ENCODE peak calls at places on chromosome 19, in nine cellular contexts. One of them, this sample, is unnamed.

GRCh38 chr19:33434886-33435705 is 61.6 kb downstream of the CEBPG start:
- DNase-seq in HepG2: no peak
- DNase-seq in heart right ventricle: no peak
- DNase-seq in hepatocyte: peak; percentile 55
- DNase-seq in testis: no peak
- DNase-seq in esophagus squamous epithelium: no peak
- DNase-seq in body of pancreas: no peak
- DNase-seq in iPS DF 6.9: no peak
- DNase-seq in lung: no peak
- DNase-seq in this sample: peak; percentile 78

GRCh38 chr19:18340237-18340989 is at the start of gene PGPEP1:
- DNase-seq in esophagus squamous epithelium: no peak
- DNase-seq in heart right ventricle: peak; percentile 82
- DNase-seq in lung: peak; percentile 61
- DNase-seq in body of pancreas: peak; percentile 79
- DNase-seq in iPS DF 6.9: no peak
- DNase-seq in HepG2: no peak
- DNase-seq in hepatocyte: peak; percentile 85
- DNase-seq in testis: peak; percentile 76
- DNase-seq in this sample: peak; percentile 97

GRCh38 chr19:4937060-4937459 is 27.8 kb downstream of the UHRF1 start:
- DNase-seq in iPS DF 6.9: no peak
- DNase-seq in esophagus squamous epithelium: no peak
- DNase-seq in HepG2: no peak
- DNase-seq in hepatocyte: no peak
- DNase-seq in lung: no peak
- DNase-seq in heart right ventricle: no peak
- DNase-seq in testis: no peak
- DNase-seq in body of pancreas: no peak
- DNase-seq in this sample: no peak

GRCh38 chr19:24140099-24140498 is 53.1 kb downstream of the ZNF254 start:
- DNase-seq in lung: no peak
- DNase-seq in iPS DF 6.9: no peak
- DNase-seq in esophagus squamous epithelium: no peak
- DNase-seq in body of pancreas: no peak
- DNase-seq in hepatocyte: peak; percentile 45
- DNase-seq in HepG2: peak; percentile 92
- DNase-seq in testis: no peak
- DNase-seq in heart right ventricle: no peak
- DNase-seq in this sample: no peak

GRCh38 chr19:6322284-6322683 is 11.1 kb downstream of the ACER1 start:
- DNase-seq in iPS DF 6.9: no peak
- DNase-seq in lung: no peak
- DNase-seq in body of pancreas: no peak
- DNase-seq in testis: no peak
- DNase-seq in HepG2: no peak
- DNase-seq in heart right ventricle: no peak
- DNase-seq in esophagus squamous epithelium: no peak
- DNase-seq in hepatocyte: no peak
- DNase-seq in this sample: no peak

GRCh38 chr19:23523863-23524262 is 128.6 kb upstream of the ZNF91 start:
- DNase-seq in heart right ventricle: no peak
- DNase-seq in HepG2: no peak
- DNase-seq in iPS DF 6.9: no peak
- DNase-seq in body of pancreas: no peak
- DNase-seq in esophagus squamous epithelium: no peak
- DNase-seq in testis: no peak
- DNase-seq in hepatocyte: no peak
- DNase-seq in lung: no peak
- DNase-seq in this sample: no peak

GRCh38 chr19:37059142-37059541 is 19.1 kb upstream of the ZNF420 start:
- DNase-seq in iPS DF 6.9: no peak
- DNase-seq in HepG2: no peak
- DNase-seq in lung: no peak
- DNase-seq in heart right ventricle: no peak
- DNase-seq in testis: peak; percentile 73
- DNase-seq in esophagus squamous epithelium: no peak
- DNase-seq in body of pancreas: no peak
- DNase-seq in hepatocyte: no peak
- DNase-seq in this sample: no peak

GRCh38 chr19:532578-533484 is 1.3 kb downstream of the CDC34 start:
- DNase-seq in hepatocyte: peak; percentile 83
- DNase-seq in HepG2: peak; percentile 60
- DNase-seq in iPS DF 6.9: no peak
- DNase-seq in lung: peak; percentile 62
- DNase-seq in testis: peak; percentile 67
- DNase-seq in body of pancreas: peak; percentile 85
- DNase-seq in esophagus squamous epithelium: no peak
- DNase-seq in heart right ventricle: peak; percentile 85
- DNase-seq in this sample: peak; percentile 89

GRCh38 chr19:53849237-53849676 is 18.4 kb upstream of the MYADM start:
- DNase-seq in hepatocyte: no peak
- DNase-seq in lung: no peak
- DNase-seq in testis: no peak
- DNase-seq in heart right ventricle: no peak
- DNase-seq in iPS DF 6.9: no peak
- DNase-seq in body of pancreas: no peak
- DNase-seq in HepG2: no peak
- DNase-seq in esophagus squamous epithelium: no peak
- DNase-seq in this sample: no peak

GRCh38 chr19:18422530-18423191 is 3.5 kb downstream of the SSBP4 start:
- DNase-seq in iPS DF 6.9: no peak
- DNase-seq in hepatocyte: no peak
- DNase-seq in heart right ventricle: no peak
- DNase-seq in testis: no peak
- DNase-seq in lung: no peak
- DNase-seq in esophagus squamous epithelium: no peak
- DNase-seq in body of pancreas: no peak
- DNase-seq in HepG2: no peak
- DNase-seq in this sample: no peak

GRCh38 chr19:29964171-29964570 is 22.1 kb downstream of the URI1 start:
- DNase-seq in heart right ventricle: no peak
- DNase-seq in lung: no peak
- DNase-seq in HepG2: no peak
- DNase-seq in esophagus squamous epithelium: no peak
- DNase-seq in testis: no peak
- DNase-seq in iPS DF 6.9: no peak
- DNase-seq in body of pancreas: no peak
- DNase-seq in hepatocyte: no peak
- DNase-seq in this sample: no peak

GRCh38 chr19:8926341-8926740 is 83.9 kb downstream of the MUC16 start:
- DNase-seq in heart right ventricle: no peak
- DNase-seq in esophagus squamous epithelium: no peak
- DNase-seq in lung: no peak
- DNase-seq in body of pancreas: no peak
- DNase-seq in hepatocyte: no peak
- DNase-seq in HepG2: no peak
- DNase-seq in iPS DF 6.9: no peak
- DNase-seq in testis: no peak
- DNase-seq in this sample: no peak

GRCh38 chr19:3516675-3517207 is 10.6 kb downstream of the FZR1 start:
- DNase-seq in heart right ventricle: no peak
- DNase-seq in esophagus squamous epithelium: no peak
- DNase-seq in testis: no peak
- DNase-seq in iPS DF 6.9: no peak
- DNase-seq in hepatocyte: no peak
- DNase-seq in lung: no peak
- DNase-seq in body of pancreas: peak; percentile 46
- DNase-seq in HepG2: no peak
- DNase-seq in this sample: no peak

GRCh38 chr19:7326105-7326877 is 22.4 kb upstream of the ARHGEF18 start:
- DNase-seq in heart right ventricle: no peak
- DNase-seq in esophagus squamous epithelium: no peak
- DNase-seq in testis: peak; percentile 67
- DNase-seq in hepatocyte: peak; percentile 30
- DNase-seq in body of pancreas: peak; percentile 47
- DNase-seq in iPS DF 6.9: peak; percentile 81
- DNase-seq in lung: no peak
- DNase-seq in HepG2: peak; percentile 56
- DNase-seq in this sample: peak; percentile 77

GRCh38 chr19:40805258-40805868 is 6.4 kb downstream of the EGLN2 start:
- DNase-seq in testis: no peak
- DNase-seq in iPS DF 6.9: no peak
- DNase-seq in heart right ventricle: no peak
- DNase-seq in esophagus squamous epithelium: no peak
- DNase-seq in lung: no peak
- DNase-seq in body of pancreas: peak; percentile 63
- DNase-seq in hepatocyte: no peak
- DNase-seq in HepG2: no peak
- DNase-seq in this sample: no peak

GRCh38 chr19:40806385-40807146 is 7.6 kb downstream of the EGLN2 start:
- DNase-seq in body of pancreas: no peak
- DNase-seq in heart right ventricle: peak; percentile 80
- DNase-seq in hepatocyte: peak; percentile 95
- DNase-seq in testis: peak; percentile 87
- DNase-seq in esophagus squamous epithelium: peak; percentile 38
- DNase-seq in HepG2: peak; percentile 66
- DNase-seq in iPS DF 6.9: peak; percentile 95
- DNase-seq in lung: peak; percentile 82
- DNase-seq in this sample: peak; percentile 99

GRCh38 chr19:40803857-40804782 is 5.1 kb downstream of the EGLN2 start:
- DNase-seq in hepatocyte: no peak
- DNase-seq in iPS DF 6.9: no peak
- DNase-seq in HepG2: peak; percentile 52
- DNase-seq in esophagus squamous epithelium: peak; percentile 55
- DNase-seq in lung: peak; percentile 83
- DNase-seq in heart right ventricle: peak; percentile 61
- DNase-seq in testis: no peak
- DNase-seq in body of pancreas: peak; percentile 70
- DNase-seq in this sample: peak; percentile 39

GRCh38 chr19:40803170-40803856 is 4.3 kb downstream of the EGLN2 start:
- DNase-seq in hepatocyte: no peak
- DNase-seq in esophagus squamous epithelium: no peak
- DNase-seq in body of pancreas: no peak
- DNase-seq in iPS DF 6.9: no peak
- DNase-seq in lung: no peak
- DNase-seq in heart right ventricle: no peak
- DNase-seq in testis: no peak
- DNase-seq in HepG2: no peak
- DNase-seq in this sample: no peak

DNA sequence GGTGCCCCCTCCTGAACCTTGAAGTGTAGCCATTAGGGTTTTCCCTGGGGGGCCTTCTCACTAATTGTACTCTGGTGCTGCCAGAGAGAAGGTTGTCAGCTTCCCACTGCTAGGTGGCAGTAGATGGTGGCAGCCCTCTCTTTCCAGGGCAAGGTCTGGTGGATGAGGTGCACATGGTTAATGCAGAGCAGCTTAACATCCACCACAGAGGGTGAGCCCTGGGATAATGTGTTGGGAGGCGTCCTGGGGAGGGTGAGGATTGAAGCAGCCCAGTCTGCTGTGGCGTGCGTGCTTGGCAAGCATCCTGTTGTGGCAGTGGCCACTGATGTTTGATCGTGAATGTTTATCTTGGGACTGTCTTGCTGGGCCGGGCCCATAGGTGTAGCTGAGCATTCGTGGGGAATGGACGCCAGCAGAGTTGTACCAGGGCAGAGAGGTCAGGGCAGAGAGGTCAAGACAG is 5.8 kb downstream of the EGLN2 start:
- DNase-seq in body of pancreas: no peak
- DNase-seq in lung: no peak
- DNase-seq in testis: no peak
- DNase-seq in HepG2: no peak
- DNase-seq in iPS DF 6.9: no peak
- DNase-seq in heart right ventricle: no peak
- DNase-seq in esophagus squamous epithelium: no peak
- DNase-seq in hepatocyte: no peak
- DNase-seq in this sample: no peak
- H3K36me3 ChIP-seq in body of pancreas: no peaks in the 10 kb centered on the region
- H3K36me3 ChIP-seq in lung: peaks cover 42% of the 10 kb centered on the region
- H3K36me3 ChIP-seq in testis: no peaks in the 10 kb centered on the region
- H3K36me3 ChIP-seq in HepG2: peaks cover 31% of the 10 kb centered on the region
- H3K36me3 ChIP-seq in iPS DF 6.9: peaks cover 31% of the 10 kb centered on the region
- H3K36me3 ChIP-seq in heart right ventricle: peaks cover 9% of the 10 kb centered on the region
- H3K36me3 ChIP-seq in esophagus squamous epithelium: peaks cover 17% of the 10 kb centered on the region
- H3K36me3 ChIP-seq in hepatocyte: no peaks in the 10 kb centered on the region
- H3K36me3 ChIP-seq in this sample: peaks cover 26% of the 10 kb centered on the region

GRCh38 chr19:45417151-45417550 is 6.6 kb downstream of the ERCC1 start:
- DNase-seq in lung: no peak
- DNase-seq in heart right ventricle: no peak
- DNase-seq in HepG2: no peak
- DNase-seq in testis: no peak
- DNase-seq in hepatocyte: no peak
- DNase-seq in iPS DF 6.9: no peak
- DNase-seq in body of pancreas: no peak
- DNase-seq in esophagus squamous epithelium: no peak
- DNase-seq in this sample: no peak
- H3K36me3 ChIP-seq in lung: peaks cover 50% of the 10 kb centered on the region
- H3K36me3 ChIP-seq in heart right ventricle: peaks cover 7% of the 10 kb centered on the region
- H3K36me3 ChIP-seq in HepG2: peaks cover 28% of the 10 kb centered on the region
- H3K36me3 ChIP-seq in testis: no peaks in the 10 kb centered on the region
- H3K36me3 ChIP-seq in hepatocyte: no peaks in the 10 kb centered on the region
- H3K36me3 ChIP-seq in iPS DF 6.9: peaks cover 22% of the 10 kb centered on the region
- H3K36me3 ChIP-seq in body of pancreas: no peaks in the 10 kb centered on the region
- H3K36me3 ChIP-seq in esophagus squamous epithelium: peaks cover 19% of the 10 kb centered on the region
- H3K36me3 ChIP-seq in this sample: peaks cover 13% of the 10 kb centered on the region

GRCh38 chr19:40763963-40764362 is 11.4 kb upstream of the MIA start:
- DNase-seq in hepatocyte: no peak
- DNase-seq in body of pancreas: no peak
- DNase-seq in esophagus squamous epithelium: no peak
- DNase-seq in testis: no peak
- DNase-seq in iPS DF 6.9: no peak
- DNase-seq in lung: no peak
- DNase-seq in heart right ventricle: no peak
- DNase-seq in HepG2: no peak
- DNase-seq in this sample: no peak

GRCh38 chr19:40771101-40771539 is 4.2 kb upstream of the MIA start:
- DNase-seq in esophagus squamous epithelium: no peak
- DNase-seq in body of pancreas: no peak
- DNase-seq in HepG2: peak; percentile 34
- DNase-seq in hepatocyte: no peak
- DNase-seq in lung: no peak
- DNase-seq in testis: peak; percentile 45
- DNase-seq in iPS DF 6.9: no peak
- DNase-seq in heart right ventricle: no peak
- DNase-seq in this sample: no peak

GRCh38 chr19:40768936-40769335 is 6.4 kb upstream of the MIA start:
- DNase-seq in iPS DF 6.9: no peak
- DNase-seq in esophagus squamous epithelium: no peak
- DNase-seq in lung: no peak
- DNase-seq in heart right ventricle: no peak
- DNase-seq in hepatocyte: no peak
- DNase-seq in testis: no peak
- DNase-seq in body of pancreas: no peak
- DNase-seq in HepG2: no peak
- DNase-seq in this sample: no peak
- H3K36me3 ChIP-seq in iPS DF 6.9: peaks cover 17% of the 10 kb centered on the region
- H3K36me3 ChIP-seq in esophagus squamous epithelium: peaks cover 27% of the 10 kb centered on the region
- H3K36me3 ChIP-seq in lung: peaks cover 25% of the 10 kb centered on the region
- H3K36me3 ChIP-seq in heart right ventricle: peaks cover 23% of the 10 kb centered on the region
- H3K36me3 ChIP-seq in hepatocyte: peaks cover 1% of the 10 kb centered on the region
- H3K36me3 ChIP-seq in testis: no peaks in the 10 kb centered on the region
- H3K36me3 ChIP-seq in body of pancreas: peaks cover 18% of the 10 kb centered on the region
- H3K36me3 ChIP-seq in HepG2: peaks cover 27% of the 10 kb centered on the region
- H3K36me3 ChIP-seq in this sample: peaks cover 14% of the 10 kb centered on the region

DNA sequence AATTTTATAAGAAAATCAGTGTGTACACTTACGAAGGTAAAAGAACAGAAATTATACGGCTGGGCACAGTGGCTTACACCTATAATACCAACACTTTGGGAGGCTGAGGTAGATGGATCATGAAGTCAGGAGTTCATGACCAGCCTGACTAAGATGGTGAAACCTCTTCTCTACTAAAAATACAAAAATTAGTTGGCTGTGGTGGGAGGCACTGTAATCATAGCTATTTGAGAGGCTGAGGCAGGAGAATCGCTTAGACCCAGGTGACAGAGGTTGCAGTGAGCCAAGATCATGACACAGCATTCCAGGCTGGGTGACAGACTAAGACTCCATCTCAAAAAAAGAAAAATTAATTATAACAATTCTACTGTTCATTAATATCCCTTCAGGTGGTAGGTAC is 151.9 kb downstream of the ZNF737 start:
- DNase-seq in testis: no peak
- DNase-seq in HepG2: no peak
- DNase-seq in body of pancreas: no peak
- DNase-seq in lung: no peak
- DNase-seq in hepatocyte: no peak
- DNase-seq in iPS DF 6.9: no peak
- DNase-seq in esophagus squamous epithelium: no peak
- DNase-seq in heart right ventricle: no peak
- DNase-seq in this sample: no peak
- H3K36me3 ChIP-seq in testis: no peaks in the 10 kb centered on the region
- H3K36me3 ChIP-seq in HepG2: no peaks in the 10 kb centered on the region
- H3K36me3 ChIP-seq in body of pancreas: no peaks in the 10 kb centered on the region
- H3K36me3 ChIP-seq in lung: no peaks in the 10 kb centered on the region
- H3K36me3 ChIP-seq in hepatocyte: peaks cover under 1% of the 10 kb centered on the region
- H3K36me3 ChIP-seq in iPS DF 6.9: peaks cover 3% of the 10 kb centered on the region
- H3K36me3 ChIP-seq in esophagus squamous epithelium: no peaks in the 10 kb centered on the region
- H3K36me3 ChIP-seq in heart right ventricle: no peaks in the 10 kb centered on the region
- H3K36me3 ChIP-seq in this sample: peaks cover 15% of the 10 kb centered on the region